ENCODE peak calls at places on chromosomes 5 and 9, in five cellular contexts. One of them, this sample, is unnamed.

GRCh38 chr5:76325876-76326491 is 77.1 kb upstream of the IQGAP2 start:
- DNase-seq in epithelial cell of esophagus: no peak
- DNase-seq in stimulated activated CD4-positive, alpha-beta T cell treated with anti-CD3 and anti-CD28 coated beads, Interleukin-4, amount 100 ng/mL, for 1 hour: no peak
- DNase-seq in GM04504: no peak
- DNase-seq in amygdala: no peak
- DNase-seq in this sample: no peak

GRCh38 chr9:96148634-96149138 is 153.3 kb downstream of the HSD17B3 start:
- DNase-seq in GM04504: no peak
- DNase-seq in epithelial cell of esophagus: no peak
- DNase-seq in amygdala: no peak
- DNase-seq in stimulated activated CD4-positive, alpha-beta T cell treated with anti-CD3 and anti-CD28 coated beads, Interleukin-4, amount 100 ng/mL, for 1 hour: no peak
- DNase-seq in this sample: no peak

GRCh38 chr9:108383801-108384200 is 472.0 kb downstream of the ACTL7B start:
- DNase-seq in amygdala: no peak
- DNase-seq in epithelial cell of esophagus: no peak
- DNase-seq in GM04504: no peak
- DNase-seq in stimulated activated CD4-positive, alpha-beta T cell treated with anti-CD3 and anti-CD28 coated beads, Interleukin-4, amount 100 ng/mL, for 1 hour: no peak
- DNase-seq in this sample: no peak

GRCh38 chr5:173538654-173539053 is 77.8 kb downstream of the BOD1 start:
- DNase-seq in stimulated activated CD4-positive, alpha-beta T cell treated with anti-CD3 and anti-CD28 coated beads, Interleukin-4, amount 100 ng/mL, for 1 hour: no peak
- DNase-seq in amygdala: no peak
- DNase-seq in epithelial cell of esophagus: no peak
- DNase-seq in GM04504: no peak
- DNase-seq in this sample: no peak

GRCh38 chr9:76574171-76574767 is 115.3 kb downstream of the GCNT1 start:
- DNase-seq in GM04504: no peak
- DNase-seq in amygdala: no peak
- DNase-seq in stimulated activated CD4-positive, alpha-beta T cell treated with anti-CD3 and anti-CD28 coated beads, Interleukin-4, amount 100 ng/mL, for 1 hour: no peak
- DNase-seq in epithelial cell of esophagus: no peak
- DNase-seq in this sample: no peak

GRCh38 chr5:174563899-174564298 is 160.5 kb upstream of the MSX2 start:
- DNase-seq in GM04504: no peak
- DNase-seq in amygdala: no peak
- DNase-seq in epithelial cell of esophagus: no peak
- DNase-seq in stimulated activated CD4-positive, alpha-beta T cell treated with anti-CD3 and anti-CD28 coated beads, Interleukin-4, amount 100 ng/mL, for 1 hour: no peak
- DNase-seq in this sample: no peak

GRCh38 chr9:90002299-90003045 is 397.7 kb downstream of the GADD45G start:
- DNase-seq in epithelial cell of esophagus: no peak
- DNase-seq in GM04504: no peak
- DNase-seq in amygdala: peak; percentile 44
- DNase-seq in stimulated activated CD4-positive, alpha-beta T cell treated with anti-CD3 and anti-CD28 coated beads, Interleukin-4, amount 100 ng/mL, for 1 hour: no peak
- DNase-seq in this sample: no peak

GRCh38 chr9:18275313-18275990 is 198.5 kb upstream of the ADAMTSL1 start:
- DNase-seq in stimulated activated CD4-positive, alpha-beta T cell treated with anti-CD3 and anti-CD28 coated beads, Interleukin-4, amount 100 ng/mL, for 1 hour: no peak
- DNase-seq in GM04504: no peak
- DNase-seq in epithelial cell of esophagus: peak; percentile 60
- DNase-seq in amygdala: no peak
- DNase-seq in this sample: no peak

GRCh38 chr5:21680661-21681060 is 1172.5 kb downstream of the CDH12 start:
- DNase-seq in epithelial cell of esophagus: peak; percentile 63
- DNase-seq in amygdala: no peak
- DNase-seq in stimulated activated CD4-positive, alpha-beta T cell treated with anti-CD3 and anti-CD28 coated beads, Interleukin-4, amount 100 ng/mL, for 1 hour: no peak
- DNase-seq in GM04504: no peak
- DNase-seq in this sample: no peak

GRCh38 chr5:132090107-132090506 is 16.5 kb downstream of the CSF2 start:
- DNase-seq in epithelial cell of esophagus: peak; percentile 89
- DNase-seq in amygdala: no peak
- DNase-seq in GM04504: peak; percentile 74
- DNase-seq in stimulated activated CD4-positive, alpha-beta T cell treated with anti-CD3 and anti-CD28 coated beads, Interleukin-4, amount 100 ng/mL, for 1 hour: no peak
- DNase-seq in this sample: no peak

GRCh38 chr5:154476343-154477213 is 1.4 kb downstream of the HAND1 start:
- DNase-seq in amygdala: no peak
- DNase-seq in GM04504: no peak
- DNase-seq in epithelial cell of esophagus: no peak
- DNase-seq in stimulated activated CD4-positive, alpha-beta T cell treated with anti-CD3 and anti-CD28 coated beads, Interleukin-4, amount 100 ng/mL, for 1 hour: no peak
- DNase-seq in this sample: no peak

GRCh38 chr5:133605323-133605722 is 7.0 kb downstream of the FSTL4 start:
- DNase-seq in GM04504: no peak
- DNase-seq in stimulated activated CD4-positive, alpha-beta T cell treated with anti-CD3 and anti-CD28 coated beads, Interleukin-4, amount 100 ng/mL, for 1 hour: no peak
- DNase-seq in epithelial cell of esophagus: no peak
- DNase-seq in amygdala: no peak
- DNase-seq in this sample: no peak

GRCh38 chr5:123647066-123647465 is 135.1 kb downstream of the CSNK1G3 start:
- DNase-seq in GM04504: no peak
- DNase-seq in epithelial cell of esophagus: no peak
- DNase-seq in amygdala: no peak
- DNase-seq in stimulated activated CD4-positive, alpha-beta T cell treated with anti-CD3 and anti-CD28 coated beads, Interleukin-4, amount 100 ng/mL, for 1 hour: no peak
- DNase-seq in this sample: no peak

GRCh38 chr5:148808864-148809642 is 17.4 kb upstream of the ADRB2 start:
- DNase-seq in stimulated activated CD4-positive, alpha-beta T cell treated with anti-CD3 and anti-CD28 coated beads, Interleukin-4, amount 100 ng/mL, for 1 hour: peak; percentile 26
- DNase-seq in amygdala: peak; percentile 10
- DNase-seq in GM04504: no peak
- DNase-seq in epithelial cell of esophagus: no peak
- DNase-seq in this sample: peak; percentile 17

GRCh38 chr9:121350993-121351561 is 19.0 kb downstream of the STOM start:
- DNase-seq in stimulated activated CD4-positive, alpha-beta T cell treated with anti-CD3 and anti-CD28 coated beads, Interleukin-4, amount 100 ng/mL, for 1 hour: no peak
- DNase-seq in GM04504: peak; percentile 92
- DNase-seq in epithelial cell of esophagus: peak; percentile 83
- DNase-seq in amygdala: peak; percentile 25
- DNase-seq in this sample: no peak

GRCh38 chr5:56575821-56576220 is 239.5 kb upstream of the MAP3K1 start:
- DNase-seq in epithelial cell of esophagus: peak; percentile 46
- DNase-seq in GM04504: no peak
- DNase-seq in amygdala: no peak
- DNase-seq in stimulated activated CD4-positive, alpha-beta T cell treated with anti-CD3 and anti-CD28 coated beads, Interleukin-4, amount 100 ng/mL, for 1 hour: no peak
- DNase-seq in this sample: no peak